ENCODE peak calls at places on chromosomes 6 and 20, in five cellular contexts. E is IMR-90, K is H9, R is mesendoderm, L is neuronal stem cell. A is an unnamed sample. For H3K4me1, the result is how much of the 10 kb centered on the place peaks cover.

GRCh38 chr6:137810554-137811120 is 56.4 kb upstream of the TNFAIP3 start:
- DNase-seq in E (no peak), R (no peak), L (no peak), K (no peak), A (no peak)

GRCh38 chr6:27295301-27296079 is 16.6 kb downstream of the POM121L2 start:
- DNase-seq in E (peak), L (no peak), R (peak), K (peak), A (peak)

GRCh38 chr6:44733146-44733545 is 345.6 kb downstream of the CDC5L start:
- DNase-seq in R (no peak), K (no peak), E (no peak), L (no peak), A (no peak)

GRCh38 chr20:62428396-62429160 is 1.2 kb upstream of the RBBP8NL start:
- DNase-seq in L (no peak), R (no peak), E (no peak), K (no peak), A (no peak)

GRCh38 chr20:26208296-26209091 is 511.8 kb upstream of the ZNF337 start:
- DNase-seq in K (peak), R (peak), E (no peak), L (peak), A (peak)

GRCh38 chr6:134689177-134689576 is 260.7 kb downstream of the ALDH8A1 start:
- DNase-seq in E (no peak), R (no peak), K (no peak), L (no peak), A (no peak)

GRCh38 chr6:33609444-33610034 is 11.6 kb upstream of the ITPR3 start:
- DNase-seq in E (peak), K (no peak), L (no peak), R (no peak), A (no peak)

GRCh38 chr20:44066645-44067606 is 120.1 kb downstream of the JPH2 start:
- DNase-seq in L (no peak), E (no peak), K (no peak), R (no peak), A (no peak)

GRCh38 chr20:57134804-57135203 is 131.6 kb downstream of the BMP7 start:
- DNase-seq in K (no peak), E (no peak), L (no peak), R (no peak), A (no peak)

GRCh38 chr20:33305591-33306057 is 22.6 kb downstream of the BPIFB1 start:
- DNase-seq in E (no peak), L (no peak), R (no peak), K (no peak), A (peak)

GRCh38 chr20:44959082-44959895 is 908 bp downstream of the TOMM34 start:
- DNase-seq in K (no peak), E (peak), R (peak), L (peak), A (peak)

GRCh38 chr20:63102720-63103375 is 96.1 kb upstream of the BHLHE23 start:
- DNase-seq in L (no peak), E (peak), R (peak), K (no peak), A (peak)

GRCh38 chr6:107274288-107274687 is 159.0 kb upstream of the BEND3 start:
- DNase-seq in K (no peak), R (no peak), L (no peak), E (no peak), A (no peak)

GRCh38 chr6:110468696-110469095 is 7.7 kb downstream of the SLC22A16 start:
- DNase-seq in K (peak), L (no peak), R (peak), E (no peak), A (no peak)

GRCh38 chr6:3749390-3749978 is 2.0 kb downstream of the PXDC1 start:
- DNase-seq in E (no peak), R (no peak), K (peak), L (no peak), A (no peak)

GRCh38 chr20:1983311-1983710 is 10.5 kb downstream of the PDYN start:
- DNase-seq in E (no peak), L (no peak), R (no peak), K (no peak), A (no peak)

GRCh38 chr6:125812394-125813231 is 21.9 kb downstream of the NCOA7 start:
- DNase-seq in R (peak), E (peak), K (no peak), L (no peak), A (peak)

GRCh38 chr6:72999995-73000394 is 225.3 kb downstream of the KHDC1L start:
- DNase-seq in E (no peak), R (no peak), K (no peak), L (no peak), A (no peak)

GRCh38 chr6:163288066-163288465 is 126.5 kb upstream of the QKI start:
- DNase-seq in R (no peak), K (no peak), L (no peak), E (no peak), A (no peak)

GRCh38 chr6:138726066-138727060 is 47.2 kb upstream of the CCDC28A start:
- DNase-seq in K (no peak), E (peak), R (no peak), L (no peak), A (peak)

GRCh38 chr6:3568396-3569082 is 111.7 kb upstream of the SLC22A23 start:
- DNase-seq in E (peak), R (no peak), K (no peak), L (no peak), A (no peak)

GRCh38 chr6:30647802-30648460 is 998 bp downstream of the C6orf136 start:
- DNase-seq in K (no peak), L (no peak), E (no peak), R (no peak), A (no peak)

GRCh38 chr20:35254448-35254999 is 23.4 kb downstream of the MMP24OS start:
- DNase-seq in E (no peak), L (no peak), R (no peak), K (no peak), A (no peak)

GRCh38 chr6:106156413-106156812 is 70.3 kb downstream of the PRDM1 start:
- DNase-seq in L (no peak), E (no peak), K (no peak), R (no peak), A (no peak)

GRCh38 chr6:142945446-142946180 is 637 bp upstream of the HIVEP2 start:
- DNase-seq in R (peak), E (no peak), K (no peak), L (peak), A (no peak)

GRCh38 chr20:37533154-37533715 is 5.6 kb upstream of the BLCAP start:
- DNase-seq in R (no peak), L (no peak), E (no peak), K (peak), A (no peak)

GRCh38 chr20:37537505-37537904 is 9.8 kb upstream of the BLCAP start:
- DNase-seq in E (no peak), L (no peak), K (peak), R (no peak), A (no peak)

GRCh38 chr20:37531856-37532255 is 4.2 kb upstream of the BLCAP start:
- DNase-seq in L (no peak), E (no peak), K (peak), R (no peak), A (no peak)

GRCh38 chr20:37535443-37536132 is 7.9 kb upstream of the BLCAP start:
- DNase-seq in E (no peak), R (no peak), L (no peak), K (peak), A (no peak)

GRCh38 chr20:37534401-37535157 is 6.9 kb upstream of the BLCAP start:
- DNase-seq in E (peak), R (peak), K (peak), L (peak), A (peak)
- H4K8ac ChIP-seq in E (no peak), R (no peak), K (no peak), L (no peak), A (no peak)

GRCh38 chr6:135936606-135937005 is 85.1 kb downstream of the PDE7B start:
- DNase-seq in E (peak), L (no peak), R (no peak), K (no peak), A (peak)

GRCh38 chr6:135938588-135939215 is 87.2 kb downstream of the PDE7B start:
- DNase-seq in K (no peak), R (peak), E (peak), L (no peak), A (peak)

GRCh38 chr6:135939216-135939610 is 87.7 kb downstream of the PDE7B start:
- DNase-seq in K (no peak), R (no peak), L (no peak), E (no peak), A (no peak)

GRCh38 chr6:135935951-135936601 is 84.6 kb downstream of the PDE7B start:
- DNase-seq in E (peak), K (no peak), L (no peak), R (no peak), A (peak)

GRCh38 chr6:135937126-135937525 is 85.6 kb downstream of the PDE7B start:
- DNase-seq in K (no peak), R (no peak), E (no peak), L (no peak), A (no peak)
- H3K4me1 ChIP-seq in K (under half), R (under half), E (under half), L (under half), A (under half)

DNA sequence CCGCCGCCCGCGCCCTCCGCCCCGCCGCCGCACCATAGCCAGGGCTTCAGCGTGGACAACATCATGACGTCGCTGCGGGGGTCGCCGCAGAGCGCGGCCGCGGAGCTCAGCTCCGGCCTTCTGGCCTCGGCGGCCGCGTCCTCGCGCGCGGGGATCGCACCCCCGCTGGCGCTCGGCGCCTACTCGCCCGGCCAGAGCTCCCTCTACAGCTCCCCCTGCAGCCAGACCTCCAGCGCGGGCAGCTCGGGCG is 1.5 kb downstream of the FOXC1 start:
- DNase-seq in E (peak), L (no peak), K (no peak), R (no peak), A (no peak)
- H4K8ac ChIP-seq in E (no peak), L (no peak), K (no peak), R (no peak), A (no peak)

DNA sequence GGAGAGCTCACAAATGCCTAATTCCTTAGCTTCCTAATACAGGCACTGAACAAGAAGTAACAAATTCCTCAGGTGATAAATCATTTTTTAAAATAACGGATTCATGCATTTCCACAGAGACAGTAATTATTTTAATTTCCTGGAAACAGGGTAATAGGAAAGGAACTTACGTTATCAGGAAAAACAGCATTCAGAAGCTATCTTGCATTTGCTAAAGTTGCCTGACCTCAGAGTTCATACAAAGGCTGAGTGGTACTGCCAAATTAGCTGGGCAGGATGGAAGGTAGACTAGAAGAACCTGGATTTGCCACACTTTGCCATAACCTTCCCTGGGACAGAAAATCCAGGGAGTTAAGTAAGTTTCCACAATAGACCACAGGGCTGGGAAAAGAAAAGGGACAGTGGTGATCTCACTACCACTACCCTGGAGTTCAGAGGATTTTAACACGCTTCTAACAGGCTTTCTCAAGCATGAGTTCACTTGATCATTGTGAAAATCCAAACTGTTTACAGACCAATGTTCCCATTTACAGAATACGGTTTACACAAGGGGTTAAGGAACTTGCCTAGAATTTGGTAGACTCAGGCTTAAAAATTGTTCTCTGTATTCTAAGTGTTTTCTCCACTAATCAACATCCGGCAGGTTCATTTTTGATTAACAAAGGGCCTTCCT is 57.0 kb downstream of the KIF13A start:
- DNase-seq in K (no peak), R (no peak), E (peak), L (no peak), A (peak)
- H3K4me1 ChIP-seq in K (under half), R (under half), E (under half), L (under half), A (under half)

GRCh38 chr6:100559859-100560258 is 95.1 kb upstream of the SIM1 start:
- DNase-seq in E (no peak), R (no peak), L (no peak), K (no peak), A (no peak)

GRCh38 chr6:100568255-100568654 is 103.5 kb upstream of the SIM1 start:
- DNase-seq in R (no peak), K (no peak), L (no peak), E (no peak), A (peak)

GRCh38 chr6:100565439-100566104 is 100.9 kb upstream of the SIM1 start:
- DNase-seq in K (no peak), E (no peak), R (no peak), L (no peak), A (no peak)
- H4K8ac ChIP-seq in K (no peak), E (no peak), R (no peak), L (no peak), A (no peak)

GRCh38 chr20:25031241-25031640 is 26.7 kb downstream of the ACSS1 start:
- DNase-seq in E (no peak), R (no peak), L (no peak), K (no peak), A (no peak)
- H3K4me1 ChIP-seq in E (under half), R (under half), L (under half), K (under half), A (under half)

DNA sequence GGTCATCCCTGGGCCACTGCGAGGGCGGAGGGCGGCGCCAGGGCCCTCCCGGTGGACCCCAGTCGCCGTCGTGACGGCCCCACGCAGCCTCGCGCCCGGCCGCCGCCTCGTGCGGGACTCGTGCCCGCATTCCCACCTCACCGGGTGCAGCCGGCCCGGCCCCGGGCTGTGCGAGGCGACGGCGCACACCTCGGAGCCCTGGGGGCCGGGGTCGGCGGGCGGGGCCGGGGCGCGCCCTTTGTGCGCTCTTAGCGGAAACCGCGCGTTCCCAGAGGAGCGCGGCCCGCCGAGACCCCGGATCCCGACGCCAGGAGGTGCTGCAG is 5.5 kb upstream of the DLL1 start:
- DNase-seq in L (no peak), E (no peak), R (no peak), K (no peak), A (no peak)
- H4K8ac ChIP-seq in L (no peak), E (no peak), R (no peak), K (no peak), A (peak)

GRCh38 chr20:50817776-50818172 is 22.9 kb downstream of the BCAS4 start:
- DNase-seq in R (no peak), E (no peak), L (no peak), K (no peak), A (no peak)
- H3K4me1 ChIP-seq in R (under half), E (under half), L (under half), K (under half), A (under half)